ENCODE peak calls at places on chromosomes 7 and 10, in six cellular contexts. E is fibroblast of the aortic adventitia; U is left ventricle myocardium inferior; J is stimulated activated naive CD4-positive, alpha-beta T cell; X is activated T-cell treated with anti-CD3 and anti-CD28 coated beads, Interleukin-2, amount 50 U/mL, for 72 hours; R is stimulated activated CD4-positive, alpha-beta T cell treated with anti-CD3 and anti-CD28 coated beads, Interleukin-4, amount 100 ng/mL, for 24 hours. I is an unnamed sample.

GRCh38 chr7:120628233-120628632 is 229.7 kb downstream of the TSPAN12 start:
- DNase-seq in X (no peak), E (peak; percentile 4), U (no peak), R (no peak), J (no peak), I (no peak)

GRCh38 chr10:53808677-53809076 is 992.4 kb downstream of the PCDH15 start:
- DNase-seq in R (no peak), E (no peak), X (no peak), U (no peak), J (no peak), I (no peak)

GRCh38 chr10:15744217-15744865 is 24.6 kb upstream of the ITGA8 start:
- DNase-seq in R (peak; percentile 41), J (no peak), U (no peak), E (peak; percentile 57), X (peak; percentile 45), I (no peak)

GRCh38 chr10:132175907-132176581 is 10.7 kb upstream of the DPYSL4 start:
- DNase-seq in E (no peak), J (no peak), X (no peak), R (no peak), U (no peak), I (no peak)

GRCh38 chr7:27147211-27148030 is at the start of gene HOXA6:
- DNase-seq in R (no peak), X (no peak), U (no peak), J (no peak), E (no peak), I (no peak)

GRCh38 chr10:28797904-28798371 is 120.6 kb downstream of the BAMBI start:
- DNase-seq in U (no peak), E (peak; percentile 58), J (no peak), X (no peak), R (no peak), I (no peak)

GRCh38 chr7:43639858-43640491 is 57.1 kb downstream of the STK17A start:
- DNase-seq in E (peak; percentile 86), X (no peak), J (no peak), U (no peak), R (no peak), I (no peak)

GRCh38 chr7:4738711-4739527 is 36.5 kb upstream of the AP5Z1 start:
- DNase-seq in R (peak; percentile 36), J (peak; percentile 20), U (no peak), X (peak; percentile 27), E (peak; percentile 89), I (no peak)

GRCh38 chr7:9939171-9939570 is 1034.5 kb upstream of the PHF14 start:
- DNase-seq in X (no peak), E (no peak), R (no peak), U (no peak), J (no peak), I (no peak)

GRCh38 chr7:151058766-151059361 is 525 bp upstream of the SLC4A2 start:
- DNase-seq in J (no peak), X (peak; percentile 25), E (peak; percentile 32), U (no peak), R (peak; percentile 17), I (peak; percentile 66)

GRCh38 chr7:52088008-52088787 is 771.6 kb upstream of the COBL start:
- DNase-seq in U (no peak), J (no peak), X (no peak), R (no peak), E (no peak), I (no peak)

GRCh38 chr10:114328876-114329275 is 75.4 kb downstream of the AFAP1L2 start:
- DNase-seq in J (no peak), E (peak; percentile 4), R (no peak), X (no peak), U (peak; percentile 71), I (no peak)

GRCh38 chr10:114609518-114610426 is 48.3 kb downstream of the ABLIM1 start:
- DNase-seq in U (no peak), E (no peak), R (no peak), J (no peak), X (no peak), I (no peak)

GRCh38 chr10:14186245-14186644 is 144.5 kb downstream of the FRMD4A start:
- DNase-seq in U (no peak), X (no peak), E (no peak), R (peak; percentile 7), J (no peak), I (no peak)

GRCh38 chr10:20990604-20991003 is 93.5 kb upstream of the NEBL start:
- DNase-seq in U (no peak), J (no peak), E (peak; percentile 50), X (no peak), R (no peak), I (no peak)

GRCh38 chr10:124296121-124296812 is 122.5 kb downstream of the OAT start:
- DNase-seq in R (no peak), E (peak; percentile 40), J (no peak), U (no peak), X (no peak), I (no peak)

GRCh38 chr10:27660268-27660667 is 85.4 kb downstream of the MKX start:
- DNase-seq in J (no peak), R (no peak), X (no peak), E (no peak), U (no peak), I (no peak)

GRCh38 chr10:71085689-71086438 is 126.5 kb upstream of the UNC5B start:
- DNase-seq in E (no peak), R (peak; percentile 1), X (no peak), J (no peak), U (no peak), I (peak; percentile 6)

GRCh38 chr7:43904533-43905208 is 1.7 kb downstream of the URGCP start:
- DNase-seq in U (no peak), R (no peak), X (no peak), E (peak; percentile 25), J (no peak), I (no peak)

GRCh38 chr10:119233821-119234220 is 26.4 kb downstream of the GRK5 start:
- DNase-seq in U (no peak), X (no peak), R (no peak), E (peak; percentile 74), J (no peak), I (no peak)

GRCh38 chr10:87974130-87974529 is 110.7 kb downstream of the PTEN start:
- DNase-seq in U (no peak), E (no peak), R (no peak), J (no peak), X (no peak), I (no peak)

GRCh38 chr7:41994746-41995110 is 242.3 kb downstream of the GLI3 start:
- DNase-seq in X (no peak), E (peak; percentile 44), J (no peak), U (no peak), R (no peak), I (no peak)

GRCh38 chr10:132634241-132634946 is 96.8 kb downstream of the INPP5A start:
- DNase-seq in U (peak; percentile 13), R (no peak), X (no peak), J (no peak), E (no peak), I (no peak)

GRCh38 chr7:128022631-128023532 is 8.4 kb downstream of the LRRC4 start:
- DNase-seq in X (no peak), E (peak; percentile 75), U (no peak), J (no peak), R (no peak), I (no peak)

GRCh38 chr7:4345004-4345403 is 337.1 kb upstream of the FOXK1 start:
- DNase-seq in R (no peak), U (no peak), J (no peak), X (no peak), E (no peak), I (no peak)

GRCh38 chr7:146375155-146375554 is 258.6 kb downstream of the CNTNAP2 start:
- DNase-seq in E (no peak), X (no peak), U (no peak), J (no peak), R (no peak), I (no peak)

GRCh38 chr7:3559178-3559765 is 258.2 kb downstream of the SDK1 start:
- DNase-seq in R (no peak), U (no peak), J (no peak), X (peak; percentile 14), E (peak; percentile 80), I (peak; percentile 15)

I was measured in frontal cortex.